ENCODE peak calls at places on chromosomes 3 and 15, in five cellular contexts. D, A, L, I and Y are unnamed samples.

GRCh38 chr3:44568561-44568960 is 13.6 kb downstream of the ZKSCAN7 start:
- DNase-seq in D (no peak), I (no peak), L (no peak), A (no peak), Y (no peak)

GRCh38 chr3:125054436-125055164 is 1.2 kb downstream of the HEG1 start:
- DNase-seq in I (no peak), L (peak), A (peak), D (peak), Y (no peak)

GRCh38 chr15:53833134-53833624 is 73.7 kb upstream of the WDR72 start:
- DNase-seq in D (peak), A (no peak), I (no peak), L (no peak), Y (no peak)

GRCh38 chr3:64865872-64866588 is 178.2 kb upstream of the ADAMTS9 start:
- DNase-seq in L (no peak), I (no peak), D (no peak), A (no peak), Y (no peak)

GRCh38 chr15:70806992-70807712 is 43.8 kb upstream of the UACA start:
- DNase-seq in A (no peak), D (no peak), L (no peak), I (no peak), Y (no peak)

GRCh38 chr3:143091438-143091837 is 28.1 kb upstream of the CHST2 start:
- DNase-seq in L (no peak), I (no peak), A (no peak), D (no peak), Y (no peak)

GRCh38 chr15:41512078-41512394 is 1.6 kb downstream of the LTK start:
- DNase-seq in L (no peak), D (no peak), A (no peak), I (no peak), Y (no peak)

GRCh38 chr3:28986922-28987321 is 293.9 kb upstream of the RBMS3 start:
- DNase-seq in A (no peak), L (no peak), D (no peak), I (no peak), Y (no peak)

GRCh38 chr3:188458761-188459160 is 304.8 kb downstream of the LPP start:
- DNase-seq in D (no peak), A (no peak), L (no peak), I (no peak), Y (no peak)

GRCh38 chr15:92624401-92624991 is 31.1 kb downstream of the FAM174B start:
- DNase-seq in D (no peak), A (peak), L (no peak), I (no peak), Y (no peak)
- H3K4me3 ChIP-seq in D (no peak), A (no peak), L (no peak), I (no peak), Y (no peak)

GRCh38 chr15:85838655-85839054 is 43.9 kb upstream of the KLHL25 start:
- DNase-seq in A (no peak), D (no peak), I (no peak), L (no peak), Y (no peak)

GRCh38 chr15:85837881-85838280 is 43.2 kb upstream of the KLHL25 start:
- DNase-seq in A (no peak), L (no peak), I (no peak), D (no peak), Y (no peak)

GRCh38 chr15:85840079-85840801 is 45.5 kb upstream of the KLHL25 start:
- DNase-seq in A (peak), D (peak), L (peak), I (peak), Y (peak)

GRCh38 chr15:85839637-85840036 is 44.9 kb upstream of the KLHL25 start:
- DNase-seq in I (no peak), L (no peak), D (no peak), A (no peak), Y (no peak)

GRCh38 chr15:85840802-85841152 is 46.1 kb upstream of the KLHL25 start:
- DNase-seq in L (no peak), A (no peak), D (no peak), I (no peak), Y (no peak)
- H3K4me3 ChIP-seq in L (no peak), A (no peak), D (no peak), I (no peak), Y (no peak)

DNA sequence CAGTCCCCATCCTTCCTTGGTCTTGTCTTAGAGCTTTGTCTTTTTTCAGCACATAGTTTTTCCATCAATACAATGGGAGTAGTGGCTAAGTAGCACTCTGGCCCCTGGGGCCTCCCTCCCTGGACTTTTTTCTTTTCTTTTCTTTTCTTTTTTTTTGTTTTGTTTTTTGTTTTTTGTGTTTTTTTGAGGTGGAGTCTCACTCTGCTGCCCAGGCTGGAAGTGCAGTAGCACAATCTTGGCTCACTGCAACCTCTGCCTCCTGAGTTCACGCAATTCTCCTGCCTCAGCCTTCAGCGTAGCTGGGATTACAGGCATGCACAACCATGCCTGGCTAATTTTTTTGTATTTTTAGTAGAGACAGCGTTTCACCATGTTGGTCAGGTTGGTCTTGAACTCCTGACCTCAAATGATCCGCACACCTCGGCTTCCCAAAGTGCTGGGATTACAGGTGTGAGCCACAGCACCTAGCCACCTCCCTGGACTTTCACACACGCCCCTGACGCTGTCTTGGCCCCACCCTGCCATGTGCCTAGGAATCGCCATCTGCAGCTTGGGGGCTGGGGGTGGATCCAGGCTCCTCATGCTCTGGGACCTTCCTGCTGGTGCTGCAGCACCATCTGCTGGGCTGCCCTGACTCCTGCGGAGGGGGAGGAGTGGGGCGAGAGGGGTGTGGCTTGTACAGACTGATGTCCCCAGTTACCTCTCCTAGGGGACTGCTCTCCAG is 2.8 kb downstream of the C15orf39 start:
- DNase-seq in I (peak), D (peak), A (peak), L (peak), Y (peak)
- H3K4me3 ChIP-seq in I (peak), D (peak), A (no peak), L (no peak), Y (no peak)

GRCh38 chr15:80698636-80699035 is 3.5 kb downstream of the ABHD17C start:
- DNase-seq in I (no peak), L (no peak), D (no peak), A (no peak), Y (no peak)
- H3K4me3 ChIP-seq in I (no peak), L (no peak), D (no peak), A (no peak), Y (no peak)

DNA sequence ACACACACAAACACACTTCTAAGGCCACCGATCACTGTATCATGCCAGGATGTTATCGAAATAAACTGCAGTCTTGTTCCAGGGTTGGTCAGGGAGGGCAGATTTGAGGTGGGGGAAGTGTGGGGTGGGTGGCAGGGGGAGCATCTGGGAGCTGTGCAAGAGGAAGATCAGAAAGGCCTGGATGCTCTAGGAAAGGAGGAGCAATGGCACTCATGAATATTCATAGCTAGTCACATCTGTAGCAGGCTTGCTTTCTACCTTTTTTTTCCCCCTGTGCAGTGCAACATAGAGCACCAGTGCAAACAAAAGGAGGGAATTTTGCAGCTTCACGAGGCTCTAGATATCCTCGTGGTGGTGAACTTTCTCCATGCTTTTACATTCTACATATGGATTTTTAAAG is 84.9 kb downstream of the MEIS2 start:
- DNase-seq in A (peak), I (no peak), L (no peak), D (no peak), Y (no peak)
- H3K4me3 ChIP-seq in A (no peak), I (no peak), L (no peak), D (no peak), Y (peak)

DNA sequence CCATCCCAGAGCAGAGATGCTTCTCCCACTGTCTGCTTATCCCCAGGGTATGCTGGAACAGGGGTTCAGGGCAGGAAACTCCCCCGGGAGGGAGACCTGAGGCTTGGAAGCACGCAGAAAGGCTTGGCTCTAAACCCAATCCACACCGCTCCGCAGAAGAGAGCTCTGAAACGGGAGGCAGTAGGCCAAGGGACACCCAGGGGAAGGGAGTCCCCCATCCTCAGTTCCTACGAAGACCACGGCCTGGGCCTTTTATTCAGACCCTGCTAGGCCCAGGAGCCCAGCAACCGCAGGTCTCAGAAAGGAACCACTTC is 1.8 kb upstream of the HAPLN3 start:
- DNase-seq in A (no peak), I (no peak), L (no peak), D (no peak), Y (no peak)
- H3K4me3 ChIP-seq in A (no peak), I (no peak), L (no peak), D (no peak), Y (no peak)

GRCh38 chr3:13021141-13021933 is 51.9 kb downstream of the IQSEC1 start:
- DNase-seq in D (no peak), A (no peak), I (no peak), L (no peak), Y (no peak)
- H3K4me3 ChIP-seq in D (no peak), A (no peak), I (no peak), L (no peak), Y (no peak)

GRCh38 chr3:163166197-163166596 is 1669.6 kb downstream of the OTOL1 start:
- DNase-seq in D (no peak), A (no peak), I (no peak), L (no peak), Y (no peak)
- H3K4me3 ChIP-seq in D (no peak), A (no peak), I (no peak), L (no peak), Y (no peak)

GRCh38 chr3:27344192-27344591 is 25.0 kb downstream of the NEK10 start:
- DNase-seq in L (no peak), A (no peak), D (no peak), I (no peak), Y (no peak)

GRCh38 chr3:27345045-27345444 is 24.1 kb downstream of the NEK10 start:
- DNase-seq in D (no peak), L (no peak), I (no peak), A (no peak), Y (no peak)

GRCh38 chr3:27345959-27346865 is 23.0 kb downstream of the NEK10 start:
- DNase-seq in L (no peak), A (no peak), I (no peak), D (no peak), Y (no peak)

GRCh38 chr3:27342279-27342678 is 26.9 kb downstream of the NEK10 start:
- DNase-seq in A (no peak), D (no peak), I (no peak), L (no peak), Y (no peak)

GRCh38 chr3:27345493-27345892 is 23.7 kb downstream of the NEK10 start:
- DNase-seq in I (no peak), D (no peak), L (no peak), A (no peak), Y (no peak)
- H3K4me3 ChIP-seq in I (no peak), D (no peak), L (no peak), A (no peak), Y (no peak)

DNA sequence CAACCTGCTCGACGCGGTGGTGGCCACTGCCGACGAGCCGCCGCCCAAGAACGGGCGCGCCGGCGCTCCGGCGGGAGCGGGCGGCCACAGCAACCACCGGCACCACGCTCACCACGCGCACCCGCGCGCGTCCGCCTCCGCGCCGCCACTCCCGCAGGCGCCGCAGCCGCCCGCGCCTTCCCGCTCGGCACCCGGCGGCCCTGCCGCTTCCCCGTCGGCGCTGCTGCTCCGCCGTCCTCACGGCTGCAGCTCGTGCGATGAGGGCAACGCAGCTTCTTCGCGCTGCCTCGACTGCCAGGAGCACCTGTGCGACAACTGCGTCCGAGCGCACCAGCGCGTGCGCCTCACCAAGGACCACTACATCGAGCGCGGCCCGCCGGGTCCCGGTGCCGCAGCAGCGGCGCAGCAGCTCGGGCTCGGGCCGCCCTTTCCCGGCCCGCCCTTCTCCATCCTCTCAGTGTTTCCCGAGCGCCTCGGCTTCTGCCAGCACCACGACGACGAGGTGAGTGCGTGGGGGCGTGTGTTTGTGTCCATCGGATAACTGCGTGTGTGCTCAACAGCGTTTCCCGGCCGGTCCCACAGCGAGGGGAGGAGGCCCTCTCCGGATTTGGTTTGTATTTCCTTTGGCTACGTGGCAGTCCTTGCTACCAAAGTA is 761 bp downstream of the TRIM71 start:
- DNase-seq in D (no peak), A (peak), I (no peak), L (peak), Y (no peak)
- H3K4me3 ChIP-seq in D (peak), A (peak), I (no peak), L (peak), Y (peak)